ENCODE peak calls at places on chromosomes 13 and 19, in seven cellular contexts. Q is brain microvascular endothelial cell, F is astrocyte, X is uterus, O is left lung, N is IMR-90, J is HFF-Myc. C is an unnamed sample.

GRCh38 chr13:80297503-80297902 is 43.4 kb downstream of the SPRY2 start:
- DNase-seq in Q (no peak), F (no peak), X (no peak), O (no peak), N (no peak), J (no peak), C (no peak)

GRCh38 chr19:33921165-33921564 is 124.5 kb downstream of the KCTD15 start:
- DNase-seq in Q (no peak), F (no peak), X (no peak), O (no peak), N (no peak), J (no peak), C (no peak)

GRCh38 chr13:107275945-107276614 is 708.1 kb upstream of the ARGLU1 start:
- DNase-seq in Q (no peak), F (no peak), X (no peak), O (no peak), N (no peak), J (no peak), C (peak)

GRCh38 chr13:39557285-39557955 is 45.6 kb downstream of the LHFPL6 start:
- DNase-seq in Q (no peak), F (no peak), X (no peak), O (no peak), N (no peak), J (no peak), C (no peak)

GRCh38 chr19:35260694-35261304 is 8.0 kb upstream of the USF2 start:
- DNase-seq in Q (no peak), F (no peak), X (no peak), O (peak), N (no peak), J (no peak), C (no peak)

GRCh38 chr19:20565321-20566018 is at the start of gene ZNF737:
- DNase-seq in Q (peak), F (peak), X (peak), O (peak), N (peak), J (peak), C (peak)

GRCh38 chr13:49165798-49166752 is 54.1 kb upstream of the MLNR start:
- DNase-seq in Q (no peak), F (no peak), X (no peak), O (peak), N (peak), J (no peak), C (peak)

GRCh38 chr13:95530178-95530577 is 22.3 kb upstream of the CLDN10 start:
- DNase-seq in Q (peak), F (peak), X (no peak), O (no peak), N (peak), J (no peak), C (peak)

GRCh38 chr19:33052352-33052972 is 12.2 kb downstream of the RHPN2 start:
- DNase-seq in Q (no peak), F (peak), X (peak), O (no peak), N (peak), J (no peak), C (peak)

GRCh38 chr13:100941811-100942361 is 267.3 kb upstream of the TMTC4 start:
- DNase-seq in Q (no peak), F (peak), X (no peak), O (no peak), N (peak), J (no peak), C (no peak)

GRCh38 chr19:5035817-5036732 is 67.2 kb downstream of the KDM4B start:
- DNase-seq in Q (no peak), F (no peak), X (no peak), O (no peak), N (no peak), J (no peak), C (no peak)

DNA sequence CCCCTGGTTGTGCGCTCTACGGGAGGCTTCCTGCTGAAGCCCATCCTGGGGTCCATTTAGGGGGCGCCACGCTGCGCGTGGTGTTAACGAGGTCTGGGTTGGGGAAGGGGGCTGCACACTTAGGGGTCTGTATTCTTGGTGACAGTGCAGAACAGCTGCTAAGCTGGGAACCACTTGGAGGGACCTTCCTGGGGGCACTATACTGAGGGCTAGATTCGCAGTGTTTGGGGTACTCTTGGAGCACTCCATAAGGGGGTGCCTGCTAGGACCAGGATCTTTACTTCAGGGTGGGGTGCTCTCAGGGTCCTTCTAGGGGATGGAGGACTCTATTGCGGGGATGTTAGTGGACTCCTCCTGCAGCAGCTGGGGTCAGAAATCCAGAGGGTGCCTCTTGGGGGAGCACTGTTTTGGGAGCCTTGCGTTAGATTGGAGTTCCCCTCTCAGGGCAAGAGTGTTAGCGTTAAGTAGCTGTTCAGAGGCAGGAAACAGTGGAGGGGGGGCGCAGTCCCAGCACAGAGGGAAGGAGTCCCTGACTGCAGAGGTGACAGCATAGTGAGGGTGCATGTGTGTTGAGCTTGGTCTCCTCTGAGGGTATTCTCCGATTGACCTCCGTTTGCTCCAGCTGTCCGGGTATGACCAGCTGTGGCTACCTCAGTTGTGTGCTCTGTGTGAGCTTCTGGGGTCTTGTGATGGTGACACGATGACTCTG is 1.1 kb downstream of the PDE4A start:
- DNase-seq in Q (no peak), F (no peak), X (no peak), O (no peak), N (no peak), J (no peak), C (no peak)
- TF ChIP-seq CTCF in Q (no peak), F (no peak), X (no peak), O (no peak), N (no peak), J (no peak), C (no peak)

GRCh38 chr19:3721900-3722442 is 13.8 kb downstream of the TJP3 start:
- DNase-seq in Q (no peak), F (no peak), X (no peak), O (no peak), N (no peak), J (no peak), C (no peak)
- H3K4me3 ChIP-seq in Q (no peak), F (no peak), X (no peak), O (no peak), N (no peak), J (no peak), C (no peak)

GRCh38 chr19:58350001-58350801 is 3.1 kb downstream of the A1BG start:
- DNase-seq in Q (no peak), F (no peak), X (no peak), O (no peak), N (no peak), J (no peak), C (no peak)
- TF ChIP-seq CTCF in Q (no peak), F (no peak), X (no peak), O (no peak), N (no peak), J (no peak), C (no peak)

GRCh38 chr19:13866463-13867046 is 10.4 kb upstream of the NANOS3 start:
- DNase-seq in Q (no peak), F (no peak), X (no peak), O (no peak), N (no peak), J (no peak), C (no peak)
- H3K4me3 ChIP-seq in Q (peak), F (peak), X (no peak), O (no peak), N (peak), J (peak), C (no peak)

DNA sequence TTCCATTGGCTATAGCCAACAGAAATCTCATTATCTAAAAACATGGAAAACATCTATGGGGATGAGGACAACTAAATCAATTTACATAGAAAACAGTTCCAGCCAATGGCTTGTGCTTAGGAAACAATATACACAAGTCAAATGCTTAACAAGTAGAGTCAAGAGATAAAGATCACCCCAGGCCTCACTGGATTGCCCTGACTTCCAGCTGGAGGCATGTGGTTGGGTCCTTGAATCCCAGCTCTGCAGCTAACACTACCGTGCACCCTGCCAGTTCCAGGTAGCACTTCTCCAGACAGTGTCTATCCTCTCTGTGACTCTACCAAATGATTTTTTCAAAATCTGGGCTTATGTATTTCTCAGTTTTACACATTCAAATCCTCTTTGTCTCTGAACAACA is 80.2 kb downstream of the DOCK9 start:
- DNase-seq in Q (no peak), F (no peak), X (no peak), O (no peak), N (no peak), J (no peak), C (no peak)
- TF ChIP-seq CTCF in Q (no peak), F (no peak), X (no peak), O (no peak), N (no peak), J (no peak), C (no peak)

GRCh38 chr19:48965033-48965805 is at the start of gene FTL:
- DNase-seq in Q (peak), F (peak), X (peak), O (peak), N (peak), J (no peak), C (peak)

GRCh38 chr19:48962029-48962848 is 2.9 kb upstream of the FTL start:
- DNase-seq in Q (no peak), F (no peak), X (no peak), O (peak), N (no peak), J (no peak), C (peak)

GRCh38 chr19:48964205-48965032 is 690 bp upstream of the FTL start:
- DNase-seq in Q (peak), F (peak), X (no peak), O (no peak), N (peak), J (no peak), C (peak)

GRCh38 chr19:48962849-48963165 is 2.3 kb upstream of the FTL start:
- DNase-seq in Q (no peak), F (no peak), X (no peak), O (no peak), N (no peak), J (no peak), C (no peak)

GRCh38 chr19:48963371-48964204 is 1.5 kb upstream of the FTL start:
- DNase-seq in Q (no peak), F (peak), X (peak), O (peak), N (peak), J (no peak), C (peak)
- H3K4me3 ChIP-seq in Q (peak), F (no peak), X (peak), O (no peak), N (peak), J (no peak), C (no peak)

GRCh38 chr13:41411536-41411935 is 45.8 kb upstream of the RGCC start:
- DNase-seq in Q (peak), F (peak), X (no peak), O (no peak), N (peak), J (no peak), C (peak)
- TF ChIP-seq CTCF in Q (peak), F (peak), X (no peak), O (peak), N (peak), J (peak), C (peak)

DNA sequence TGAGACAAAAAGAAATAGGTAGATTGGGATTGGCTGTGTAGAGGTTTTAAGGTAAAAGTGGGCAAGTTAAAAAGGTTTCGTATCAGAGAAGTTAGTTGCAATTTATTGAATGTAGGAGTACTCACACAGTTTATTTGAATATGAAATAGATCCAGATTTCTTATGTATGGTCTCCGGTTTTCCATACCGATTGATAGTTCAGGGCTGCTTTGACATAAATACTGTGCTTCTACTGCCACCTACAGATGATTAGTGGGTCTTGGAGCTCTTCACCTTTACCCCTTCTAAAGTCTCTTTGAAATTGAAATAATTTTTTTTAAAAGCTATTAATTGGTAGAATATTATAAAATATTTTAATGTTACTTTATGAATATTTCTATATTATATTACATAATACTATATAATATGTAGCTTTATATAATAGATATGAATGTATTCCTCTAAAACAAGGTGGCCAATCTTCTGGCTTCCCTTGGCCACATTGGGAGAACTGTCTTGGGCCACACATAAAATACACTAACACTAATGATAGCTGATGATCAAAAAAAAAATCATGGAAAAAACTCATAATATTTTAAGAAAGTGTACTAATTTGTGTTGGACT is 7.7 kb upstream of the GPR18 start:
- DNase-seq in Q (peak), F (peak), X (no peak), O (no peak), N (peak), J (no peak), C (peak)
- H3K4me3 ChIP-seq in Q (no peak), F (no peak), X (no peak), O (no peak), N (no peak), J (no peak), C (no peak)

GRCh38 chr13:98134901-98135300 is 8.0 kb upstream of the FARP1 start:
- DNase-seq in Q (no peak), F (no peak), X (no peak), O (no peak), N (no peak), J (no peak), C (no peak)

GRCh38 chr13:98133949-98134348 is 8.9 kb upstream of the FARP1 start:
- DNase-seq in Q (no peak), F (no peak), X (no peak), O (no peak), N (no peak), J (no peak), C (no peak)

DNA sequence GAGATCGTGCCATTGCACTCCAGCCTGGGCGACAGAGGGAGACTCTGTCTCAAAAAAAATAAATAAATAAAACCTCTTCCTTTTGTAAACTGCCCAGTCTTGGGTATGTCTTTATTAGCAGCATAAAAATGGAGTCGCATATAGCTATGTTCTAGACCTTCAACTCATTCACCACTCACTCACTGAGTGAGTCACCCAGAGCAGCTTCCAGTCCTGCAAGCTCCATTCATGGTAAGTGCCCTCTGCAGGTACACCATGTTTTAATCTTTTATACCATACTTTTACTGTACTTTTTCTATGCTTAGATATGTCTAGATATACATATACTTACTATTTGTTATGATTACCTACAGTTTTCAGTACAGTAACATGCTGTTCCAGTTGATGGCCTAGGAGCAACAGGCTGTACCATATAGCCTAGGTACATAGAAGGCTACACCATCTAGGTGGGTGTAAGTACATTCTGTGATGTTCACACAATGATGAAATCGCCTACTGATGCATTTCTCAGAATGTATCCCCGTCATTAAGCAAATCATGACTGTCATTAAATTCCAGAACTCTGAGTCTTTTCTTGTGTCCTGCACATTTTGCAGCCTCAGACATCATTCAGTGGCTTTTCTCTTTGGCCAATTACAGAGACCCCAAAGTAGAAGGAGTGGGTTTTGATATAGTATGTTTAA is 13.7 kb upstream of the FARP1 start:
- DNase-seq in Q (peak), F (peak), X (no peak), O (no peak), N (peak), J (no peak), C (peak)
- TF ChIP-seq CTCF in Q (no peak), F (no peak), X (no peak), O (no peak), N (no peak), J (no peak), C (no peak)

DNA sequence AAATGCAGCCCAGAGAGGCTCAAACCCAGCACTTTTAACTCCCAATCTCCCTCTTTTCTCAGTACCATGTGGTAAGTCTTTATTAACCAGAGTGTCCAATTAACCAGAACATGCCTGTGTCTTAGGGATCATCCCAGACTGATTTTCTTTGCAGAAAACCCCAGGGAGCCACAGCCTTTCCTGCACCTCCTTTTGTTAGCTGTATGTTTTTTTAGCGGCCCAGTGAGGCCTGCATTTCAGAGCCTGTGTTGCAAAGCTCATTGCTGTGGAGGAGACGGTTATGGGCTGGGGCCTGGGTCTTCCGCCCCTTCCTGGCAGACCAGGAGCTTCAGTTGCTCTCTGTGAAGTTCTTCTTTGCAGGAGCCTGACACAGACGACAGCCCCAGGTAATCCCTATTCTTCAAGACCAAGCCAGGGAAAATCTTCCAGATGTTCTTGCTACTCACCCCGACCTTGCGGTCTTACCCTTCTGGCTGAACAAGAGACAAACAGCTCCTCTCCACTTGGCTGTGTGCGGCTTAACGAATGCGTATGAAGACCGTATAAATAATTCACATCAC is 70.7 kb upstream of the TSHZ3 start:
- DNase-seq in Q (no peak), F (no peak), X (no peak), O (no peak), N (no peak), J (no peak), C (no peak)
- H3K4me3 ChIP-seq in Q (no peak), F (no peak), X (no peak), O (no peak), N (no peak), J (no peak), C (no peak)

C was measured in fibroblast of mammary gland.